ENCODE peak calls at places on chromosomes 3 and 15, in ten cellular contexts. S, F, K, Z, G, P, Q, U, O and E are unnamed samples.

GRCh38 chr3:11300970-11301369 is 28.8 kb downstream of the ATG7 start:
- DNase-seq in P (no peak), Z (no peak), G (no peak), F (no peak), K (no peak), Q (no peak), U (no peak), O (no peak), S (no peak), E (peak; percentile 40)

GRCh38 chr3:41148446-41148845 is 50.9 kb upstream of the CTNNB1 start:
- DNase-seq in S (no peak), G (no peak), K (no peak), O (no peak), Q (no peak), F (no peak), Z (no peak), P (no peak), U (no peak), E (no peak)

GRCh38 chr3:46297658-46298423 is 55.6 kb downstream of the CCR3 start:
- DNase-seq in U (no peak), F (no peak), S (no peak), P (no peak), K (no peak), Z (no peak), Q (no peak), O (no peak), G (no peak), E (no peak)

GRCh38 chr3:122920986-122921385 is 106.6 kb downstream of the SEMA5B start:
- DNase-seq in F (peak; percentile 28), P (no peak), Z (no peak), U (no peak), S (no peak), Q (no peak), O (no peak), K (no peak), G (no peak), E (no peak)

GRCh38 chr15:42146551-42147430 is 9.6 kb downstream of the PLA2G4F start:
- DNase-seq in S (no peak), K (no peak), U (no peak), Z (no peak), P (no peak), F (no peak), G (no peak), Q (no peak), O (no peak), E (peak; percentile 48)

GRCh38 chr3:188683032-188683491 is 488.7 kb upstream of the TPRG1 start:
- DNase-seq in Q (no peak), K (no peak), F (no peak), Z (no peak), S (peak; percentile 34), G (no peak), O (no peak), U (no peak), P (peak; percentile 61), E (peak; percentile 58)

GRCh38 chr3:138417559-138417982 is 16.8 kb upstream of the ESYT3 start:
- DNase-seq in Q (peak; percentile 65), F (peak; percentile 96), Z (peak; percentile 69), K (peak; percentile 22), O (peak; percentile 24), U (peak; percentile 73), G (peak; percentile 70), P (peak; percentile 72), S (peak; percentile 83), E (peak; percentile 84)

GRCh38 chr3:53134631-53135232 is 4.5 kb upstream of the RFT1 start:
- DNase-seq in G (peak; percentile 61), S (peak; percentile 75), O (peak; percentile 27), Z (peak; percentile 73), F (peak; percentile 94), K (peak; percentile 19), U (peak; percentile 69), Q (no peak), P (peak; percentile 52), E (peak; percentile 83)

GRCh38 chr3:12408984-12409383 is 75.3 kb upstream of the TSEN2 start:
- DNase-seq in K (no peak), O (no peak), S (no peak), U (no peak), F (no peak), Z (no peak), G (no peak), Q (no peak), P (no peak), E (no peak)

GRCh38 chr15:79595995-79596622 is 164.0 kb downstream of the MINAR1 start:
- DNase-seq in P (peak; percentile 69), Z (no peak), O (peak; percentile 6), Q (peak; percentile 74), F (peak; percentile 93), K (no peak), S (peak; percentile 72), U (no peak), G (peak; percentile 79), E (peak; percentile 78)

GRCh38 chr3:117045143-117045542 is 335.6 kb downstream of the TUSC7 start:
- DNase-seq in G (no peak), O (no peak), U (no peak), Q (no peak), K (no peak), P (no peak), S (no peak), Z (no peak), F (peak; percentile 85), E (peak; percentile 35)

GRCh38 chr3:85007195-85008094 is 48.7 kb downstream of the CADM2 start:
- DNase-seq in F (no peak), U (no peak), P (no peak), G (no peak), Z (no peak), O (no peak), K (no peak), S (no peak), Q (no peak), E (no peak)

GRCh38 chr3:190424478-190425439 is 24.9 kb downstream of the TMEM207 start:
- DNase-seq in S (peak; percentile 20), G (peak; percentile 6), K (peak; percentile 5), Q (peak; percentile 35), Z (peak; percentile 29), F (peak; percentile 85), U (peak; percentile 24), O (no peak), P (peak; percentile 76), E (peak; percentile 36)

GRCh38 chr15:92886815-92887214 is 13.3 kb upstream of the CHD2 start:
- DNase-seq in U (no peak), Q (no peak), O (no peak), P (no peak), K (no peak), S (no peak), F (no peak), G (no peak), Z (no peak), E (no peak)

GRCh38 chr3:142802891-142803290 is 79.1 kb downstream of the TRPC1 start:
- DNase-seq in P (no peak), G (no peak), O (no peak), U (no peak), F (no peak), Z (no peak), Q (no peak), S (no peak), K (no peak), E (no peak)

GRCh38 chr3:194129581-194130133 is 6.3 kb upstream of the HES1 start:
- DNase-seq in F (peak; percentile 90), S (no peak), U (peak; percentile 22), K (no peak), O (no peak), G (no peak), P (no peak), Z (no peak), Q (peak; percentile 61), E (no peak)

GRCh38 chr15:57634290-57634689 is 42.6 kb downstream of the MYZAP start:
- DNase-seq in P (no peak), S (no peak), G (no peak), O (no peak), Q (no peak), Z (no peak), K (no peak), F (no peak), U (no peak), E (no peak)

GRCh38 chr3:18739098-18739431 is 313.9 kb upstream of the SATB1 start:
- DNase-seq in G (no peak), U (no peak), O (no peak), Z (no peak), K (no peak), P (no peak), Q (no peak), F (no peak), S (no peak), E (no peak)

GRCh38 chr3:23612296-23612891 is 193.4 kb upstream of the UBE2E1 start:
- DNase-seq in K (no peak), F (peak; percentile 69), S (peak; percentile 31), O (no peak), Z (no peak), P (no peak), Q (no peak), G (no peak), U (peak; percentile 35), E (no peak)

GRCh38 chr3:112293368-112294321 is at the start of gene SLC9C1:
- DNase-seq in Z (no peak), K (no peak), S (peak; percentile 28), F (peak; percentile 77), G (peak; percentile 45), Q (peak; percentile 56), O (no peak), P (peak; percentile 73), U (no peak), E (no peak)

GRCh38 chr3:197333901-197334639 is 35.7 kb upstream of the DLG1 start:
- DNase-seq in Q (no peak), P (no peak), K (no peak), F (peak; percentile 57), Z (no peak), G (no peak), U (no peak), O (no peak), S (no peak), E (no peak)

GRCh38 chr15:68408526-68408925 is 23.4 kb downstream of the ITGA11 start:
- DNase-seq in K (no peak), O (no peak), Z (no peak), S (no peak), F (no peak), P (no peak), U (no peak), G (no peak), Q (no peak), E (no peak)